ENCODE peak calls at places on chromosomes 2 and 18, in four cellular contexts. One of them, this sample, is unnamed.

GRCh38 chr2:70523996-70524965 is 29.3 kb downstream of the TGFA start:
- DNase-seq in GM12878: no peak
- DNase-seq in HCT116: peak; percentile 86
- DNase-seq in K562: no peak
- DNase-seq in this sample: peak; percentile 42

GRCh38 chr2:178324072-178324471 is 126.9 kb downstream of the PRKRA start:
- DNase-seq in GM12878: no peak
- DNase-seq in HCT116: no peak
- DNase-seq in K562: no peak
- DNase-seq in this sample: no peak

GRCh38 chr2:61205132-61205531 is 43.1 kb downstream of the C2orf74 start:
- DNase-seq in GM12878: no peak
- DNase-seq in HCT116: no peak
- DNase-seq in K562: no peak
- DNase-seq in this sample: no peak

GRCh38 chr2:192288290-192288689 is 93.6 kb upstream of the TMEFF2 start:
- DNase-seq in GM12878: no peak
- DNase-seq in HCT116: no peak
- DNase-seq in K562: no peak
- DNase-seq in this sample: no peak

GRCh38 chr2:235224410-235224809 is 269.4 kb upstream of the AGAP1 start:
- DNase-seq in GM12878: no peak
- DNase-seq in HCT116: no peak
- DNase-seq in K562: no peak
- DNase-seq in this sample: no peak

GRCh38 chr2:225002656-225003045 is 39.6 kb downstream of the DOCK10 start:
- DNase-seq in GM12878: peak; percentile 63
- DNase-seq in HCT116: no peak
- DNase-seq in K562: no peak
- DNase-seq in this sample: no peak

GRCh38 chr18:32669549-32670165 is 103.2 kb downstream of the KLHL14 start:
- DNase-seq in GM12878: no peak
- DNase-seq in HCT116: no peak
- DNase-seq in K562: no peak
- DNase-seq in this sample: no peak

GRCh38 chr2:124796647-124797437 is 771.8 kb downstream of the CNTNAP5 start:
- DNase-seq in GM12878: no peak
- DNase-seq in HCT116: no peak
- DNase-seq in K562: no peak
- DNase-seq in this sample: no peak

GRCh38 chr2:105361132-105361889 is 24.0 kb downstream of the C2orf49 start:
- DNase-seq in GM12878: no peak
- DNase-seq in HCT116: no peak
- DNase-seq in K562: no peak
- DNase-seq in this sample: no peak

GRCh38 chr2:111618577-111618930 is 265.4 kb downstream of the ANAPC1 start:
- DNase-seq in GM12878: no peak
- DNase-seq in HCT116: no peak
- DNase-seq in K562: no peak
- DNase-seq in this sample: no peak

GRCh38 chr18:67278984-67279383 is 237.5 kb downstream of the DSEL start:
- DNase-seq in GM12878: no peak
- DNase-seq in HCT116: no peak
- DNase-seq in K562: no peak
- DNase-seq in this sample: no peak

GRCh38 chr18:3207565-3207964 is 12.2 kb downstream of the MYOM1 start:
- DNase-seq in GM12878: no peak
- DNase-seq in HCT116: peak; percentile 22
- DNase-seq in K562: no peak
- DNase-seq in this sample: no peak

GRCh38 chr2:120761164-120761861 is 25.6 kb downstream of the GLI2 start:
- DNase-seq in GM12878: no peak
- DNase-seq in HCT116: no peak
- DNase-seq in K562: no peak
- DNase-seq in this sample: no peak

GRCh38 chr18:45449761-45450227 is 165.5 kb upstream of the SLC14A2 start:
- DNase-seq in GM12878: no peak
- DNase-seq in HCT116: no peak
- DNase-seq in K562: no peak
- DNase-seq in this sample: no peak

GRCh38 chr18:2415656-2416055 is 155.6 kb downstream of the METTL4 start:
- DNase-seq in GM12878: no peak
- DNase-seq in HCT116: no peak
- DNase-seq in K562: no peak
- DNase-seq in this sample: no peak

GRCh38 chr2:932320-933221 is 18.1 kb upstream of the SNTG2 start:
- DNase-seq in GM12878: no peak
- DNase-seq in HCT116: no peak
- DNase-seq in K562: no peak
- DNase-seq in this sample: no peak

GRCh38 chr2:212923393-212923792 is 228.0 kb downstream of the IKZF2 start:
- DNase-seq in GM12878: no peak
- DNase-seq in HCT116: no peak
- DNase-seq in K562: no peak
- DNase-seq in this sample: no peak

GRCh38 chr2:188512456-188512855 is 220.8 kb downstream of the GULP1 start:
- DNase-seq in GM12878: no peak
- DNase-seq in HCT116: no peak
- DNase-seq in K562: peak; percentile 4
- DNase-seq in this sample: no peak

GRCh38 chr2:48531141-48531648 is 1.2 kb downstream of the STON1 start:
- DNase-seq in GM12878: no peak
- DNase-seq in HCT116: no peak
- DNase-seq in K562: no peak
- DNase-seq in this sample: peak; percentile 38
- TF ChIP-seq ZNF274 in GM12878: no peak
- TF ChIP-seq ZNF274 in HCT116: no peak
- TF ChIP-seq ZNF274 in K562: no peak
- TF ChIP-seq ZNF274 in this sample: no peak

GRCh38 chr18:78868330-78869316 is 111.0 kb upstream of the SALL3 start:
- DNase-seq in GM12878: no peak
- DNase-seq in HCT116: no peak
- DNase-seq in K562: no peak
- DNase-seq in this sample: no peak
- H3K27me3 ChIP-seq in GM12878: no peaks in the 10 kb centered on the region
- H3K27me3 ChIP-seq in HCT116: peaks cover 2% of the 10 kb centered on the region
- H3K27me3 ChIP-seq in K562: peaks cover 27% of the 10 kb centered on the region
- H3K27me3 ChIP-seq in this sample: no peaks in the 10 kb centered on the region

GRCh38 chr2:176146101-176146500 is 5.2 kb upstream of the HOXD4 start:
- DNase-seq in GM12878: no peak
- DNase-seq in HCT116: no peak
- DNase-seq in K562: no peak
- DNase-seq in this sample: no peak
- TF ChIP-seq ZNF274 in GM12878: no peak
- TF ChIP-seq ZNF274 in HCT116: no peak
- TF ChIP-seq ZNF274 in K562: no peak
- TF ChIP-seq ZNF274 in this sample: no peak

DNA sequence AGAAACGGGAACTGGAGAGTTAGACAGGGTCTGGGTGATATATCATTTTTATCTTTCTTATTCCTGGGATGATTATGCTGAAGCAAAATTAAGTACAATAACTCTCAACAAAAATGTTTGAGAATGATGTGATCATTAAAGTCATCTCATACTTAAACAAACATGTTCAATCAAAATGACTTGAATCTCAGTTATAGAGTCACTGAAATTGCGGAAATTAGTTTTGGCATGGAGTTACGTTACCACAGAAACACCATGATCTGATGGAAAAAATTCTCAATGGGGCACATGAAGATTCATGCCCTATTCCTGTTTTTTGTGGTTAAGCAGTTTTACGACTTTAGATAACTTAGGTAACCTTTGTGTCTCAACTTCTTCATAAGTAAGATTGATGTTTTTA is 757.7 kb downstream of the EPHA4 start:
- DNase-seq in GM12878: no peak
- DNase-seq in HCT116: no peak
- DNase-seq in K562: no peak
- DNase-seq in this sample: no peak
- H3K27me3 ChIP-seq in GM12878: no peaks in the 10 kb centered on the region
- H3K27me3 ChIP-seq in HCT116: no peaks in the 10 kb centered on the region
- H3K27me3 ChIP-seq in K562: no peaks in the 10 kb centered on the region
- H3K27me3 ChIP-seq in this sample: no peaks in the 10 kb centered on the region

GRCh38 chr2:12211326-12212170 is 465.1 kb downstream of the LPIN1 start:
- DNase-seq in GM12878: no peak
- DNase-seq in HCT116: no peak
- DNase-seq in K562: no peak
- DNase-seq in this sample: no peak
- TF ChIP-seq ZNF274 in GM12878: no peak
- TF ChIP-seq ZNF274 in HCT116: no peak
- TF ChIP-seq ZNF274 in K562: no peak
- TF ChIP-seq ZNF274 in this sample: no peak

DNA sequence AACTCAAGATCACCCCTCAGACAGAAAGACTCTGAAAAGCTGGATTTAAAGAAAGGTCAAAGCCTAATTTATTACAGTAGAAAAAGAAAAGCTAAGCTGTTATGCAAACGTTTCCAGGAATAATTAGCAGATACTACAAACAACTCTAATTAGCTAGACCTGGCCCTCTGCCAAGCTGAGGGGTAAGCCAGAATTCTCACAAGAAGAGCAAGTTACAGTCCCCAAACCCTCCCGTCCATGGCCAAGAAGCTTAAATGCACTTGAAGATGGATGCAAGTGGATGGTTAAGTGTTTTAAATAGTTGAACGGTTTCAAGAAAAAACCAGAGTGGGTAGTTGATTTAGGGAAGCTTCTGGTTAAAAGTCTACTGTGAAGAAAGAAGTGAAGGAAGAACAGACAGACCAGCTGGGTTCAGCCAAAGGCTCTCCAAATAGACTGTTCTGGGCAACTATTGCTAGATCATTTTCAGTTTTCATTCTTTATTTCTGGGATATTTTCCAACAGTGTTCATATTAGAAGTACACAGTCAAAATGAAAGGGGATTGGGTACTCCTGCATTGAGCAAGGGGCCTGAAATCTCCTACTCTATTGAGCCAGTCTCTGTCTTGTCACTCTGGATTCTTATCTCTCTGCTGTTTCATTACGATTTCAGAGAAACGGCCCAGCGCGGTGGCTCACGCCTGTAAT is 4.8 kb downstream of the LMAN2L start:
- DNase-seq in GM12878: no peak
- DNase-seq in HCT116: no peak
- DNase-seq in K562: no peak
- DNase-seq in this sample: no peak
- H3K27me3 ChIP-seq in GM12878: no peaks in the 10 kb centered on the region
- H3K27me3 ChIP-seq in HCT116: no peaks in the 10 kb centered on the region
- H3K27me3 ChIP-seq in K562: no peaks in the 10 kb centered on the region
- H3K27me3 ChIP-seq in this sample: no peaks in the 10 kb centered on the region

GRCh38 chr18:53911200-53911599 is 313.3 kb downstream of the MBD2 start:
- DNase-seq in GM12878: no peak
- DNase-seq in HCT116: no peak
- DNase-seq in K562: no peak
- DNase-seq in this sample: no peak

GRCh38 chr18:53906681-53907080 is 317.8 kb downstream of the MBD2 start:
- DNase-seq in GM12878: no peak
- DNase-seq in HCT116: no peak
- DNase-seq in K562: no peak
- DNase-seq in this sample: no peak

GRCh38 chr18:53909668-53910067 is 314.8 kb downstream of the MBD2 start:
- DNase-seq in GM12878: no peak
- DNase-seq in HCT116: peak; percentile 19
- DNase-seq in K562: peak; percentile 8
- DNase-seq in this sample: peak; percentile 23
- TF ChIP-seq ZNF274 in GM12878: no peak
- TF ChIP-seq ZNF274 in HCT116: no peak
- TF ChIP-seq ZNF274 in K562: no peak
- TF ChIP-seq ZNF274 in this sample: no peak

GRCh38 chr2:95375532-95376221 is 26.8 kb upstream of the FAHD2A start:
- DNase-seq in GM12878: no peak
- DNase-seq in HCT116: no peak
- DNase-seq in K562: no peak
- DNase-seq in this sample: no peak

GRCh38 chr2:95374916-95375471 is 27.5 kb upstream of the FAHD2A start:
- DNase-seq in GM12878: no peak
- DNase-seq in HCT116: no peak
- DNase-seq in K562: no peak
- DNase-seq in this sample: no peak

GRCh38 chr2:95377724-95378123 is 24.8 kb upstream of the FAHD2A start:
- DNase-seq in GM12878: no peak
- DNase-seq in HCT116: no peak
- DNase-seq in K562: no peak
- DNase-seq in this sample: no peak

GRCh38 chr2:95376311-95377215 is 25.9 kb upstream of the FAHD2A start:
- DNase-seq in GM12878: no peak
- DNase-seq in HCT116: no peak
- DNase-seq in K562: no peak
- DNase-seq in this sample: no peak

GRCh38 chr2:95377216-95377530 is 25.3 kb upstream of the FAHD2A start:
- DNase-seq in GM12878: no peak
- DNase-seq in HCT116: no peak
- DNase-seq in K562: no peak
- DNase-seq in this sample: no peak
- H3K27me3 ChIP-seq in GM12878: peaks cover 1% of the 10 kb centered on the region
- H3K27me3 ChIP-seq in HCT116: no peaks in the 10 kb centered on the region
- H3K27me3 ChIP-seq in K562: peaks cover 77% of the 10 kb centered on the region
- H3K27me3 ChIP-seq in this sample: no peaks in the 10 kb centered on the region

GRCh38 chr2:131029812-131030211 is 63.4 kb downstream of the FAM168B start:
- DNase-seq in GM12878: no peak
- DNase-seq in HCT116: no peak
- DNase-seq in K562: no peak
- DNase-seq in this sample: no peak
- TF ChIP-seq ZNF274 in GM12878: no peak
- TF ChIP-seq ZNF274 in HCT116: no peak
- TF ChIP-seq ZNF274 in K562: no peak
- TF ChIP-seq ZNF274 in this sample: no peak